ENCODE peak calls at places on chromosomes 6 and 20, in four cellular contexts. J, M, G and T are unnamed samples.

GRCh38 chr6:93550551-93551276 is 131.4 kb upstream of the EPHA7 start:
- DNase-seq in G (no peak), J (no peak), M (no peak), T (no peak)

GRCh38 chr20:77231-77630 is 10.2 kb upstream of the DEFB125 start:
- DNase-seq in M (no peak), J (no peak), G (no peak), T (no peak)

GRCh38 chr20:63128367-63128766 is 87.6 kb downstream of the YTHDF1 start:
- DNase-seq in G (no peak), M (peak), J (no peak), T (no peak)

GRCh38 chr6:166540631-166541331 is 45.7 kb downstream of the RAMACL start:
- DNase-seq in J (no peak), G (peak), M (no peak), T (no peak)

GRCh38 chr20:62241501-62241900 is 3.2 kb downstream of the OSBPL2 start:
- DNase-seq in M (no peak), J (no peak), G (no peak), T (no peak)

GRCh38 chr20:51529758-51530157 is 12.8 kb downstream of the NFATC2 start:
- DNase-seq in G (no peak), M (no peak), J (no peak), T (no peak)

GRCh38 chr6:3304500-3305215 is 45.9 kb downstream of the PSMG4 start:
- DNase-seq in M (no peak), G (no peak), J (no peak), T (no peak)

GRCh38 chr20:51695574-51696303 is 72.5 kb downstream of the ATP9A start:
- DNase-seq in G (no peak), M (peak), J (no peak), T (no peak)

GRCh38 chr20:15297059-15297875 is 959.9 kb upstream of the FLRT3 start:
- DNase-seq in J (no peak), G (no peak), M (no peak), T (peak)

GRCh38 chr6:79413562-79414002 is 123.6 kb downstream of the LCA5 start:
- DNase-seq in G (no peak), J (no peak), M (no peak), T (no peak)

GRCh38 chr6:2245954-2246863 is 804 bp upstream of the GMDS start:
- DNase-seq in J (no peak), M (peak), G (peak), T (peak)

GRCh38 chr6:106089981-106090380 is 3.8 kb downstream of the PRDM1 start:
- DNase-seq in M (no peak), G (no peak), J (no peak), T (no peak)

GRCh38 chr6:106094964-106095335 is 8.8 kb downstream of the PRDM1 start:
- DNase-seq in G (no peak), J (no peak), M (no peak), T (no peak)

GRCh38 chr6:106087548-106088325 is 1.6 kb downstream of the PRDM1 start:
- DNase-seq in J (no peak), G (no peak), M (peak), T (no peak)

GRCh38 chr6:106094261-106094963 is 8.3 kb downstream of the PRDM1 start:
- DNase-seq in M (no peak), G (no peak), J (no peak), T (no peak)

DNA sequence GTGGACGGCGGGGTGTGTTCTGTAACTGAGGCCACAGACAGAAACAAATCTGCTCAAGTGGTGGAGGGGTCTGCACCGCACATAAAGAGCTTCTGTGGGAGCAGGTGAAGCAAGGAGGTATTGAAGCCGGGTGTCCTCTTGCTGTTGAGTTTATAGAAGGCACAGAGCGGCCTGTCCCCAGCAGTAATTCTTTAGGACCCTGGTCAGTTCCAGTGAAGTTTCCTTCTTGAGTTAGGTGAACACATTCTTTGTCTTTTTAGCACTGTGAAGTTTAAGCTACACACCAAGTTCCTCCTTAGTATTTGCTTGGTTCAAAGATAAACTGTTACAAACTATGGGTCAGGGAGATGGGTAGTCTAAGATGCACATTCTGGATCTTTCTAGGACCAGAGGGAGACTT is 6.1 kb downstream of the PRDM1 start:
- DNase-seq in G (no peak), M (no peak), J (no peak), T (no peak)
- H3K4me3 ChIP-seq in G (no peak), M (no peak), J (no peak), T (no peak)

DNA sequence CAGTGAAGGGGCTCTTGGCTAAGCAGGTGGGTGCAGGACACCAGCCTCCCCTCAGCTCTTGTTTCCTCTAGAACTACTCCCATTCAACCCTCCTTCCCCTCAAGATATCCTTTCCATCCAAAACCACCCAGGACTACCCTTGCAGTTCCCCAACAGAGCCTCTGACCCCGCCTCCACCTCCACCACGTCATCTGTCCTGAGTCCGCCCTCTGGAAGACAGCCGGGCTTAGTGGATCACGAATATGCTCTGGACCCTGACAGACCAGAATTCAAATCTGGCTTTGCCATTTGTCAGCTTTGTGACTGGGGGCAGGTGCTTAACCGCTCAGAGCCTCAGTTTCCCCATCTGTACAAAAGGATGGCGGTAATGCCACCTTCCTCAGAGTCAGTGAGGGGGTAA is 31.4 kb downstream of the TFEB start:
- DNase-seq in J (no peak), G (no peak), M (no peak), T (no peak)
- H3K4me3 ChIP-seq in J (no peak), G (no peak), M (no peak), T (no peak)

GRCh38 chr6:77463881-77464867 is 883 bp upstream of the HTR1B start:
- DNase-seq in M (peak), J (no peak), G (no peak), T (no peak)
- H3K4me3 ChIP-seq in M (peak), J (peak), G (no peak), T (peak)

GRCh38 chr6:123363912-123364311 is 272.8 kb downstream of the TRDN start:
- DNase-seq in M (no peak), J (no peak), G (no peak), T (no peak)
- H3K4me3 ChIP-seq in M (no peak), J (no peak), G (no peak), T (no peak)

DNA sequence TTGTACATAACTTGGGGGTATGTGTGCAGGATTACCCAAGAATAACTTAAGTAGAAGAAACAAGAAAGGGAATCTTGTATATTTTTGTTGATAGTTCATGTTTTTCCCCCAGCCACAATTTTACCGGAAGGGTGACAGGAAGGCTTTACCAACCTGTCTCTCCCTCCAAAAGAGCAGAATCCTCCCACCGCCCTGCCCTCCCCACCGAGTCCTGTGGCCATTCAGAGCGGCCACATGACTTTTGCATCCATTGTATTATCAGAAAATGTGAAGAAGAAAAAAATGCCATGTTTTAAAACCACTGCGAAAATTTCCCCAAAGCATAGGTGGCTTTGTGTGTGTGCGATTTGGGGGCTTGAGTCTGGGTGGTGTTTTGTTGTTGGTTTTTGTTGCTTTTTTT is 22.0 kb downstream of the PRDM1 start:
- DNase-seq in G (no peak), M (no peak), J (no peak), T (no peak)
- H3K4me3 ChIP-seq in G (no peak), M (no peak), J (no peak), T (no peak)

GRCh38 chr20:37188787-37189186 is 9.4 kb upstream of the MROH8 start:
- DNase-seq in M (no peak), J (no peak), G (no peak), T (no peak)

GRCh38 chr20:37190354-37190753 is 11.0 kb upstream of the MROH8 start:
- DNase-seq in M (no peak), J (no peak), G (no peak), T (no peak)

GRCh38 chr20:37192137-37192854 is 12.9 kb upstream of the MROH8 start:
- DNase-seq in M (peak), J (peak), G (peak), T (peak)

GRCh38 chr20:37193226-37193625 is 13.9 kb upstream of the MROH8 start:
- DNase-seq in G (no peak), J (no peak), M (no peak), T (no peak)

DNA sequence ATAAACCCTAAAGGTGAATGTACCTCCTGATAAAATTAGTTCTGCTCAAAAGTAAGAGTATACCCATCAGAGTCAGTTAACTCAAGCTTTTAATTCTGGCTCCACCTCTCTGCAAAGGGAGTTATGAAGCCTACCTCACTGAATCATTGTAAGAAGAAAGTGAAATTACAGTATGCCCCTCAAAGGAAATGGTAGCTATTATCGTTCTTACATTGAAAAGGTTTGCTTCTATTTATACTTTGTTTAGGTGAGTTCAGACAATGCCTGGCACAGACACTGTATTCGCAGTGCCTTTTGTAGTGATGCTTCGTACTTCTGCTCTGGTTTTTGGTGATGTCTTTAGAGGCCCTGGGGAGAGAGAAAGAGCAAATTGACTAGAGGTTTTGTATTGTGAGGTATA is 10.3 kb upstream of the MROH8 start:
- DNase-seq in G (no peak), M (no peak), J (no peak), T (no peak)
- H3K4me3 ChIP-seq in G (no peak), M (no peak), J (no peak), T (no peak)